ENCODE peak calls at places on chromosome 3, in five cellular contexts. G is effector CD4-positive, alpha-beta T cell; V is right cardiac atrium; X is WTC11; Z is AG09319. O is an unnamed sample.

GRCh38 chr3:134777341-134777740 is 17.7 kb upstream of the EPHB1 start:
- DNase-seq in G (no peak), V (no peak), X (no peak), Z (no peak), O (no peak)

GRCh38 chr3:129277829-129278271 is 820 bp upstream of the HMCES start:
- DNase-seq in G (no peak), V (peak; percentile 58), X (peak; percentile 13), Z (no peak), O (no peak)

GRCh38 chr3:42667523-42668402 is 14.3 kb downstream of the ZBTB47 start:
- DNase-seq in G (no peak), V (peak; percentile 48), X (no peak), Z (no peak), O (no peak)

GRCh38 chr3:24339266-24339825 is 155.3 kb downstream of the THRB start:
- DNase-seq in G (no peak), V (peak; percentile 30), X (no peak), Z (no peak), O (no peak)

GRCh38 chr3:141093971-141094401 is 42.8 kb downstream of the SPSB4 start:
- DNase-seq in G (no peak), V (peak; percentile 91), X (no peak), Z (no peak), O (no peak)

GRCh38 chr3:134352031-134352671 is 22.1 kb downstream of the AMOTL2 start:
- DNase-seq in G (no peak), V (no peak), X (no peak), Z (no peak), O (no peak)

GRCh38 chr3:184237211-184237610 is 7.8 kb downstream of the VWA5B2 start:
- DNase-seq in G (no peak), V (no peak), X (no peak), Z (no peak), O (no peak)

GRCh38 chr3:103796068-103796467 is 1361.3 kb downstream of the ZPLD1 start:
- DNase-seq in G (no peak), V (no peak), X (no peak), Z (no peak), O (no peak)

GRCh38 chr3:22606938-22607337 is 596.2 kb upstream of the UBE2E2 start:
- DNase-seq in G (no peak), V (no peak), X (no peak), Z (no peak), O (no peak)

GRCh38 chr3:194306771-194307640 is 44.1 kb downstream of the CPN2 start:
- DNase-seq in G (no peak), V (peak; percentile 9), X (no peak), Z (no peak), O (no peak)

GRCh38 chr3:123862152-123862551 is 22.0 kb downstream of the MYLK start:
- DNase-seq in G (no peak), V (no peak), X (no peak), Z (no peak), O (no peak)

GRCh38 chr3:165476399-165477060 is 280.3 kb upstream of the SLITRK3 start:
- DNase-seq in G (no peak), V (no peak), X (no peak), Z (no peak), O (no peak)

GRCh38 chr3:124282751-124283643 is 291.1 kb upstream of the ROPN1 start:
- DNase-seq in G (no peak), V (no peak), X (no peak), Z (no peak), O (no peak)

GRCh38 chr3:49554639-49555265 is 475 bp downstream of the BSN start:
- DNase-seq in G (peak; percentile 38), V (no peak), X (peak; percentile 72), Z (no peak), O (no peak)

GRCh38 chr3:126887686-126888085 is 95.2 kb upstream of the PLXNA1 start:
- DNase-seq in G (no peak), V (no peak), X (no peak), Z (no peak), O (no peak)